ENCODE peak calls at places on chromosomes 3 and 15, in eight cellular contexts. V is activated CD4-positive, alpha-beta T cell treated with anti-CD3 and anti-CD28 coated beads, Interleukin-2, amount 50 U/mL, for 1 hour; G is kidney glomerular epithelial cell; P is RWPE1; Q is H7; H is hepatocyte; I is body of pancreas; U is Peyer's patch. J is an unnamed sample.

GRCh38 chr3:193711964-193712598 is 119.1 kb downstream of the OPA1 start:
- DNase-seq in V (no peak), G (no peak), P (no peak), Q (no peak), H (peak; percentile 34), I (peak; percentile 32), U (no peak), J (no peak)

GRCh38 chr3:183295211-183295610 is 42.2 kb downstream of the B3GNT5 start:
- DNase-seq in V (no peak), G (no peak), P (peak; percentile 59), Q (no peak), H (peak; percentile 37), I (peak; percentile 58), U (no peak), J (peak; percentile 95)

GRCh38 chr15:64856429-64857145 is 14.9 kb downstream of the PLEKHO2 start:
- DNase-seq in V (no peak), G (no peak), P (no peak), Q (peak; percentile 57), H (peak; percentile 71), I (peak; percentile 46), U (no peak), J (peak; percentile 63)

GRCh38 chr3:115685097-115685496 is 61.8 kb downstream of the GAP43 start:
- DNase-seq in V (no peak), G (no peak), P (no peak), Q (no peak), H (no peak), I (no peak), U (no peak), J (no peak)

GRCh38 chr3:140553591-140553990 is 124.3 kb upstream of the TRIM42 start:
- DNase-seq in V (no peak), G (no peak), P (no peak), Q (peak; percentile 36), H (no peak), I (no peak), U (no peak), J (no peak)

GRCh38 chr15:90291679-90292356 is 26.3 kb downstream of the NGRN start:
- DNase-seq in V (no peak), G (no peak), P (peak; percentile 56), Q (peak; percentile 67), H (no peak), I (peak; percentile 70), U (no peak), J (peak; percentile 24)

GRCh38 chr15:43218908-43219706 is 1.7 kb downstream of the EPB42 start:
- DNase-seq in V (no peak), G (no peak), P (peak; percentile 92), Q (peak; percentile 89), H (peak; percentile 47), I (no peak), U (no peak), J (peak; percentile 38)

GRCh38 chr3:123611077-123611476 is 26.2 kb upstream of the HACD2 start:
- DNase-seq in V (no peak), G (no peak), P (no peak), Q (no peak), H (no peak), I (no peak), U (no peak), J (no peak)

GRCh38 chr3:192857148-192857735 is 60.4 kb downstream of the MB21D2 start:
- DNase-seq in V (no peak), G (no peak), P (no peak), Q (no peak), H (no peak), I (no peak), U (no peak), J (no peak)

GRCh38 chr15:84634228-84634837 is 19.8 kb downstream of the WDR73 start:
- DNase-seq in V (no peak), G (no peak), P (no peak), Q (no peak), H (no peak), I (no peak), U (no peak), J (no peak)

GRCh38 chr3:25365636-25366035 is 62.4 kb upstream of the RARB start:
- DNase-seq in V (no peak), G (no peak), P (no peak), Q (no peak), H (peak; percentile 19), I (no peak), U (no peak), J (no peak)